ENCODE peak calls at places on chromosomes 11 and 22, in nine cellular contexts. C is Caki2; M is activated CD8-positive, alpha-beta memory T cell treated with anti-CD3 and anti-CD28 coated beads for 1 hour; I is HCT116; H is MV-4-11; B is heart right ventricle; Q is amniotic stem cell; L is A172; S is activated T-cell treated with anti-CD3 and anti-CD28 coated beads for 1 hour. K is an unnamed sample.

GRCh38 chr11:587978-588380 is 11.7 kb downstream of the PHRF1 start:
- DNase-seq in Q (no peak), C (peak; percentile 83), H (peak; percentile 94), B (no peak), M (peak; percentile 84), I (no peak), S (peak; percentile 45), L (peak; percentile 52), K (no peak)

GRCh38 chr11:92789761-92790160 is 179.7 kb upstream of the MTNR1B start:
- DNase-seq in L (no peak), Q (no peak), I (no peak), C (no peak), S (no peak), B (no peak), M (no peak), H (no peak), K (no peak)

GRCh38 chr11:20990447-20990846 is 321.1 kb downstream of the NELL1 start:
- DNase-seq in C (no peak), L (no peak), M (no peak), B (no peak), S (no peak), Q (no peak), I (no peak), H (no peak), K (no peak)

GRCh38 chr11:131762346-131763110 is 392.1 kb downstream of the NTM start:
- DNase-seq in C (no peak), M (no peak), S (no peak), H (no peak), B (no peak), L (no peak), Q (no peak), I (no peak), K (no peak)

GRCh38 chr11:86062719-86063118 is 6.2 kb downstream of the PICALM start:
- DNase-seq in Q (no peak), M (no peak), L (no peak), I (no peak), C (no peak), B (no peak), H (peak; percentile 23), S (no peak), K (no peak)

GRCh38 chr11:1942541-1943260 is 4.4 kb upstream of the MRPL23 start:
- DNase-seq in Q (no peak), S (no peak), M (no peak), I (no peak), L (no peak), B (no peak), H (no peak), C (no peak), K (no peak)

GRCh38 chr11:8809185-8809584 is 101.8 kb upstream of the AKIP1 start:
- DNase-seq in Q (no peak), S (no peak), M (no peak), I (no peak), L (no peak), C (no peak), H (no peak), B (no peak), K (no peak)

GRCh38 chr22:29267462-29267857 is 321 bp downstream of the RHBDD3 start:
- DNase-seq in C (no peak), I (no peak), B (no peak), H (no peak), Q (no peak), S (no peak), L (no peak), M (no peak), K (no peak)

GRCh38 chr11:8315463-8315862 is 51.8 kb upstream of the LMO1 start:
- DNase-seq in C (no peak), L (no peak), M (no peak), H (no peak), B (no peak), S (no peak), I (no peak), Q (no peak), K (no peak)

GRCh38 chr11:45025716-45026492 is 75.2 kb upstream of the TP53I11 start:
- DNase-seq in I (no peak), M (no peak), H (peak; percentile 85), S (no peak), Q (no peak), L (no peak), C (no peak), B (peak; percentile 90), K (no peak)

GRCh38 chr22:35218079-35218478 is 39.2 kb upstream of the HMGXB4 start:
- DNase-seq in Q (no peak), B (no peak), C (no peak), M (no peak), H (no peak), S (no peak), L (no peak), I (no peak), K (no peak)

GRCh38 chr22:44648085-44648820 is 53.8 kb upstream of the PRR5 start:
- DNase-seq in C (no peak), S (no peak), I (no peak), M (no peak), L (no peak), Q (no peak), B (no peak), H (no peak), K (no peak)

GRCh38 chr11:100808904-100809491 is 121.9 kb downstream of the ARHGAP42 start:
- DNase-seq in C (peak; percentile 57), H (peak; percentile 5), Q (no peak), L (peak; percentile 89), B (no peak), M (no peak), I (no peak), S (no peak), K (no peak)

GRCh38 chr22:33166206-33166605 is 108.0 kb upstream of the SYN3 start:
- DNase-seq in M (no peak), Q (no peak), L (no peak), B (no peak), S (no peak), I (no peak), C (no peak), H (no peak), K (peak; percentile 10)

GRCh38 chr11:28673687-28674431 is 565.7 kb downstream of the METTL15 start:
- DNase-seq in S (no peak), C (peak; percentile 33), L (peak; percentile 94), H (no peak), B (no peak), M (no peak), I (peak; percentile 54), Q (no peak), K (peak; percentile 82)